ENCODE peak calls at places on chromosomes 13 and 19, in five cellular contexts. F, B, L, T and J are unnamed samples.

GRCh38 chr13:109687559-109688448 is 98.6 kb downstream of the IRS2 start:
- DNase-seq in L (no peak), B (no peak), F (no peak), T (no peak), J (no peak)

GRCh38 chr19:40672573-40673299 is 17.7 kb downstream of the NUMBL start:
- DNase-seq in B (no peak), T (no peak), L (no peak), F (no peak), J (no peak)

GRCh38 chr19:3976495-3977241 is 5.8 kb upstream of the DAPK3 start:
- DNase-seq in L (no peak), T (no peak), F (peak), B (no peak), J (peak)

GRCh38 chr19:49930483-49931011 is 1.2 kb upstream of the NUP62 start:
- DNase-seq in B (no peak), L (no peak), T (peak), F (peak), J (peak)

GRCh38 chr13:110305544-110305943 is 1.4 kb downstream of the COL4A1 start:
- DNase-seq in B (no peak), T (no peak), F (no peak), L (no peak), J (no peak)

GRCh38 chr19:51572908-51573307 is 1.8 kb downstream of the ZNF175 start:
- DNase-seq in F (no peak), L (no peak), T (no peak), B (peak), J (no peak)

GRCh38 chr13:41827507-41828213 is 133.2 kb downstream of the VWA8 start:
- DNase-seq in B (peak), F (peak), L (no peak), T (no peak), J (peak)

GRCh38 chr13:80571346-80572307 is 230.7 kb upstream of the SPRY2 start:
- DNase-seq in T (no peak), B (no peak), L (no peak), F (no peak), J (no peak)

GRCh38 chr13:68023838-68024581 is 793.9 kb upstream of the PCDH9 start:
- DNase-seq in L (no peak), T (no peak), F (no peak), B (no peak), J (no peak)

GRCh38 chr19:14149509-14149994 is 13.2 kb upstream of the ASF1B start:
- DNase-seq in L (no peak), B (no peak), F (peak), T (peak), J (peak)

GRCh38 chr13:73220966-73221720 is 162.3 kb downstream of the KLF5 start:
- DNase-seq in L (no peak), T (no peak), F (no peak), B (peak), J (no peak)

GRCh38 chr19:19817357-19817756 is 4.2 kb downstream of the ZNF506 start:
- DNase-seq in L (no peak), F (no peak), T (no peak), B (no peak), J (no peak)

GRCh38 chr19:55703790-55704215 is 28.8 kb downstream of the EPN1 start:
- DNase-seq in T (no peak), L (peak), B (no peak), F (peak), J (no peak)

GRCh38 chr19:9958451-9958850 is 22.1 kb upstream of the OLFM2 start:
- DNase-seq in T (no peak), B (peak), F (no peak), L (no peak), J (no peak)

GRCh38 chr13:95788100-95788463 is 111.1 kb downstream of the DNAJC3 start:
- DNase-seq in L (no peak), B (no peak), T (no peak), F (no peak), J (no peak)

GRCh38 chr13:29165840-29166239 is 345.7 kb downstream of the MTUS2 start:
- DNase-seq in B (no peak), T (no peak), F (no peak), L (no peak), J (no peak)

GRCh38 chr19:17524651-17525050 is 13.2 kb downstream of the PGLS start:
- DNase-seq in T (no peak), F (no peak), L (no peak), B (no peak), J (no peak)

GRCh38 chr19:51079486-51080110 is 3.1 kb downstream of the KLK14 start:
- DNase-seq in L (no peak), F (no peak), B (no peak), T (peak), J (no peak)

GRCh38 chr19:39169143-39169810 is 27.5 kb upstream of the NCCRP1 start:
- DNase-seq in T (no peak), B (no peak), L (no peak), F (peak), J (no peak)

GRCh38 chr19:41595258-41595889 is 19.4 kb downstream of the CEACAM21 start:
- DNase-seq in L (peak), T (peak), F (no peak), B (peak), J (peak)

GRCh38 chr19:18846862-18847515 is 15.2 kb downstream of the UPF1 start:
- DNase-seq in T (peak), F (peak), L (peak), B (peak), J (peak)

GRCh38 chr19:29526730-29527499 is 1.1 kb downstream of the VSTM2B start:
- DNase-seq in B (no peak), F (no peak), L (no peak), T (no peak), J (no peak)

GRCh38 chr19:2663920-2664571 is 38.4 kb downstream of the GNG7 start:
- DNase-seq in T (peak), F (no peak), L (peak), B (no peak), J (no peak)

GRCh38 chr13:97724450-97724849 is 229.0 kb upstream of the IPO5 start:
- DNase-seq in L (no peak), T (no peak), B (no peak), F (no peak), J (no peak)

GRCh38 chr13:23642110-23642509 is 71.9 kb downstream of the TNFRSF19 start:
- DNase-seq in T (no peak), L (no peak), B (peak), F (no peak), J (no peak)

GRCh38 chr13:91459485-91459884 is 61.1 kb downstream of the GPC5 start:
- DNase-seq in F (no peak), L (no peak), B (no peak), T (no peak), J (no peak)

GRCh38 chr19:15374796-15375440 is 4.7 kb downstream of the AKAP8 start:
- DNase-seq in F (no peak), B (no peak), L (no peak), T (peak), J (peak)

GRCh38 chr19:58519087-58519354 is 589 bp downstream of the ZBTB45 start:
- DNase-seq in L (peak), B (peak), F (peak), T (peak), J (peak)
- TF ChIP-seq CTCF in L (peak), B (peak), F (peak), T (peak), J (no peak)

GRCh38 chr13:45820106-45820838 is 31.3 kb downstream of the SIAH3 start:
- DNase-seq in L (no peak), B (no peak), T (no peak), F (no peak), J (no peak)

GRCh38 chr13:45825124-45825650 is 26.4 kb downstream of the SIAH3 start:
- DNase-seq in F (no peak), B (no peak), T (no peak), L (no peak), J (no peak)

GRCh38 chr13:45823583-45823982 is 28.0 kb downstream of the SIAH3 start:
- DNase-seq in B (no peak), T (no peak), F (no peak), L (no peak), J (no peak)

GRCh38 chr13:45817833-45818232 is 33.7 kb downstream of the SIAH3 start:
- DNase-seq in T (no peak), F (no peak), B (no peak), L (no peak), J (no peak)

GRCh38 chr13:45821861-45822260 is 29.7 kb downstream of the SIAH3 start:
- DNase-seq in B (no peak), T (no peak), F (no peak), L (no peak), J (no peak)
- TF ChIP-seq CTCF in B (no peak), T (no peak), F (no peak), L (no peak), J (no peak)

DNA sequence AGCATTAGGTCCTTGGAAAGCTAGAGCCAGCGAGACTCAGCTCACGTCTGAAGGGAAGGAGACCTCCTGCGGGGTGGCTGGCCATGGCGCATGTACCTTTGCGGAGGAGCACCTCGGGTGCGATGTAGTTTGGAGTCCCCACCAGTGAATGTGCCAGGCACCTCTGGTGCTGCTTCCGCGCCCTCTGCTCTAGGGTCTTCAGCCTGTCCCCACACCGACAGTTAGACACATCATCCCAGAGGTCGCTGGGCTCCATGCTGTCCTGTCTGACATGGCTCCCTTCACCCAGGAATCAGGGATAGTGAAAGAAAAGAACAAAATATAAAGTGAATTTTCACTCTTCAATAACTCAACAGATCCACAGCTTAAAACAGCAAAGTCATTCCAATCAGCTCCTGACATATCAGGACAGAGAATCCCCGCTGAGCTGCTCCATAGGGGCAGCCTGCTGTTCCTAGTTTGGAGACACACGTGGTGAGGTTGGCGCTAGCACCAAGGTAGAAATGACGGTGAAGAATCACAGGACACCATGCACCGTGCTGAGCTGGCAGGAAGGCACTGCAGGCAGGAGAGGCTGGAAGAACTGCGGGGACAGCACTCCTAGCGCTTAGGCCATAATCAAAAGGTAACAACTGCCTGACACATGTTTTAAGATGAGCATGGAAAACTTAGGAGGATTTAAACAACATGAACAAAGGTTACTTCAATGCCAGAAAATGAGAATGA is 79.0 kb upstream of the XPO4 start:
- DNase-seq in B (no peak), F (no peak), L (no peak), T (no peak), J (no peak)
- TF ChIP-seq CTCF in B (no peak), F (no peak), L (no peak), T (no peak), J (no peak)

DNA sequence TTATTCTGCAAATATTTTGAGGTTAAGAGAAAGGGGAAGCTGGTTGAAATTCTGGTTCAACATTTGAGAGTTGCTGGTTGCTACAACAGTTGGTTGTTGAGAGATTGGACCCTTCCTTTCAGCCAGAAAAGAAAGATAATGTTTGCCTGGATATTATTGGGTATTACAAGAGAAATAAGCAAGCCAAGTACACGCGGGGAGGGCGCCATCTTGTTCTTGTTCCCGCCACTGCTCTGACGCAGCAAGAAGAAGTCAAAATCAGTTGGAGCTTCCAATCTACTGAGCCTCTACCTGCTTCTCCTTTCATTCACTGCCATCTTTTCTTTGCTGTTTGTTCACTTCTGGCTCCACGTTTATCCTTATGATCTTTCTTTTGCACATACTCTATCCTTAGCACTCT is 18.4 kb downstream of the BSPH1 start:
- DNase-seq in B (no peak), T (no peak), F (no peak), L (no peak), J (no peak)
- TF ChIP-seq CTCF in B (no peak), T (no peak), F (no peak), L (no peak), J (no peak)

DNA sequence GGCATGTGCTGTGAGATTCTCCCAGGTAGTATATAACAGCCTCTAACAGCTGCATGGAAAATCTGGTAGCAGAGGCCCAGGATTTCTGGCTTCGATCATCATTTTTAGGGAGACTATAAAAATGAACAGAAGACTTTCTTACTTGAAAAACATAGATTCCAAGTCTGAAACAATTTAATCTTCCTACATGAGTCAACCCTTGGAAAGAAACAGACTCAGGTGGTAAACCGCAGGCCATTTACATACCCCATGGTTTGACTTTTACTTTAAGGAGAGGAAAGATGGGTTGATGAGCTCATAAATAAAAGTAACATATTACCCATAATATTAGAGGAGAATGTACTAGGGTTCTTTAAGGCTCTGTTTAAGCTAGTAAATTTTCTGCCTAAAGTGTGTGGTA is 121.6 kb downstream of the CYSLTR2 start:
- DNase-seq in F (no peak), L (no peak), T (no peak), B (peak), J (no peak)
- TF ChIP-seq CTCF in F (no peak), L (no peak), T (no peak), B (no peak), J (no peak)

GRCh38 chr19:34666200-34666957 is 10.6 kb downstream of the SCGB2B2 start:
- DNase-seq in L (no peak), B (no peak), F (no peak), T (no peak), J (no peak)

GRCh38 chr19:34664168-34664567 is 12.8 kb downstream of the SCGB2B2 start:
- DNase-seq in F (no peak), L (no peak), B (no peak), T (peak), J (peak)

GRCh38 chr19:34661357-34661756 is 15.6 kb downstream of the SCGB2B2 start:
- DNase-seq in T (no peak), F (no peak), B (no peak), L (no peak), J (no peak)

GRCh38 chr19:34664870-34665269 is 12.1 kb downstream of the SCGB2B2 start:
- DNase-seq in T (no peak), F (no peak), L (no peak), B (no peak), J (no peak)

DNA sequence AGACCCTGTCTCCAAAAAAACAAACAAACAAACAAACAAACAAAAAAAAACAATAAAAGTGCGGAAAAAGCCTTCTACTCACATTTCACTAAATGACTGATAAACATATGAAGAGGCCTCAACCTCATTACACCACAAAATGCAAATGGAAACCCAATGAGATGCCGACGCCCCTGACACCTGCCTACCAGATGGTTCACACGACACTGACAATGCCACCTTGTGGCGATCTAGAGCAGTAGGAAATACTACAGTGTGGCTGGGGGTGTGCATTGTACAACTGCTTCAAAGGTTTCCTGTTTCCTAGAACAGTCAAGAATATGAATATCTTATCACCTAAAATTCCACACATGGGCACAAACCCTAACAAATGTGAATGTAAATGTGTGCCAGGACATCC is 14.0 kb downstream of the SCGB2B2 start:
- DNase-seq in L (no peak), B (no peak), T (no peak), F (no peak), J (no peak)
- TF ChIP-seq CTCF in L (peak), B (no peak), T (peak), F (no peak), J (peak)

DNA sequence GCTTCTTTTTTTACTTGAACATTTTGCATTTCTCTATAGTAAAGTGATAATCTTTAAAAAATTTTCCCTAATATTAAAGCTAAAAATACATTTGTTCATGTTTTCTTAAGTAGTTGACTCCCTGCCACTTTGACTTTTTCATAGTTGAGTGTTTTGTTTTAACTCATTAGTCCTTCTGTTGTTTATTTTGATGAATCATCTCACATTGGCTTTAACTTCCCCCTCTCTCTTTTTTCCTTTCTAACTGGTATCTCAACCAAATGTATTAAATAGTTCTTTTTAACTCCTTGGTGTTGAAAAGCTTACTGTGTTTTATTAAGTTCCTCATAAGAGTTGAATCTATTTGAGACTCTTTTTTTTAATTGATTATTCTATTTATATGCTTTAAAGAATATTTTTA is 2.8 kb downstream of the TNFSF13B start:
- DNase-seq in T (no peak), F (no peak), L (no peak), B (peak), J (no peak)
- TF ChIP-seq CTCF in T (no peak), F (no peak), L (no peak), B (no peak), J (no peak)

GRCh38 chr19:24159707-24160106 is 72.7 kb downstream of the ZNF254 start:
- DNase-seq in T (no peak), B (peak), F (no peak), L (no peak), J (no peak)
- TF ChIP-seq CTCF in T (peak), B (peak), F (no peak), L (peak), J (peak)

GRCh38 chr13:102940143-102940542 is 94.3 kb downstream of the ERCC5 start:
- DNase-seq in L (no peak), F (no peak), B (no peak), T (no peak), J (no peak)
- TF ChIP-seq CTCF in L (no peak), F (no peak), B (no peak), T (no peak), J (no peak)

GRCh38 chr13:78587395-78587794 is 16.0 kb downstream of the POU4F1 start:
- DNase-seq in B (no peak), L (no peak), T (no peak), F (no peak), J (no peak)

GRCh38 chr13:78589206-78589605 is 14.1 kb downstream of the POU4F1 start:
- DNase-seq in F (no peak), T (peak), B (peak), L (peak), J (peak)

DNA sequence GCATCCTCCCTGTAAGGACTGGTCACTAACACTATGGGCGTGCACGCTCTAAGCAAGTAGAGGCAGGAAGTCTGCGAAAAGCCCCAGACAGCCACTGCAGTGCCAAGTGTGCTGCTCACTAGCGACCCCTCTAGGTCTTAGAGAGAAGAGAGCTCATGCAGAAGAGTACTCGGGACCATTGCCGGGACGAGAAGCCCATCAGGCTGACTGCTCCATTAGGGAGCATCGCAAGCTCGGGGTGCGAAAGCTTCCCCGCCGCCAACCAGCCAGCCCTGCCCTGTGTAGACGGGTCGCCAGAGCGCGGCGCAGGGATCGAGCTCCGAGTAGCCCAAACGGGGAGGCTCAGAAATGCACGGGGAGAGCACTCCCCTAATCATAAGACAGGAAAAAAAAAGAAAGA is 16.6 kb downstream of the POU4F1 start:
- DNase-seq in F (no peak), L (no peak), T (no peak), B (no peak), J (no peak)
- TF ChIP-seq CTCF in F (no peak), L (peak), T (no peak), B (no peak), J (no peak)